ENCODE peak calls at places on chromosomes 4 and X, in four cellular contexts. U is K562, I is HepG2, F is GM12878. G is an unnamed sample.

GRCh38 chr4:32003548-32003947 is 1283.4 kb downstream of the PCDH7 start:
- DNase-seq in F (no peak), U (no peak), I (no peak), G (no peak)

GRCh38 chr4:139030614-139031235 is 15.1 kb downstream of the NOCT start:
- DNase-seq in I (peak), F (peak), U (peak), G (peak)

GRCh38 chr4:168641811-168642140 is 144.9 kb downstream of the PALLD start:
- DNase-seq in U (no peak), F (no peak), I (no peak), G (no peak)

GRCh38 chrX:78316310-78316709 is 11.1 kb downstream of the CYSLTR1 start:
- DNase-seq in F (no peak), I (no peak), U (no peak), G (no peak)

GRCh38 chr4:106494066-106494465 is 125.5 kb upstream of the GIMD1 start:
- DNase-seq in F (no peak), I (no peak), U (no peak), G (no peak)

GRCh38 chrX:23797371-23798128 is 14.6 kb downstream of the SAT1 start:
- DNase-seq in F (no peak), I (no peak), U (no peak), G (no peak)

GRCh38 chr4:141356936-141357335 is 136.2 kb downstream of the ZNF330 start:
- DNase-seq in U (no peak), I (no peak), F (no peak), G (no peak)

GRCh38 chr4:113835005-113835404 is 73.5 kb upstream of the CAMK2D start:
- DNase-seq in U (no peak), F (no peak), I (no peak), G (no peak)

GRCh38 chr4:1172971-1173757 is 781 bp upstream of the SPON2 start:
- DNase-seq in I (peak), U (no peak), F (no peak), G (no peak)

GRCh38 chr4:3388461-3389185 is 53.1 kb upstream of the HGFAC start:
- DNase-seq in F (peak), U (no peak), I (no peak), G (no peak)

GRCh38 chr4:125317526-125317880 is 2.7 kb downstream of the FAT4 start:
- DNase-seq in I (no peak), F (no peak), U (no peak), G (no peak)

GRCh38 chr4:175531405-175532091 is 280.5 kb downstream of the GPM6A start:
- DNase-seq in U (no peak), F (no peak), I (no peak), G (no peak)

GRCh38 chr4:23920296-23920695 is 30.4 kb upstream of the PPARGC1A start:
- DNase-seq in I (no peak), U (no peak), F (no peak), G (no peak)

GRCh38 chrX:64975989-64976672 is at the start of gene ZC4H2:
- DNase-seq in F (peak), I (peak), U (peak), G (peak)
- TF ChIP-seq FOXK2 in F (no peak), I (no peak), U (no peak), G (no peak)

GRCh38 chr4:76950052-76950845 is 697 bp downstream of the SEPTIN11 start:
- DNase-seq in I (peak), U (peak), F (no peak), G (peak)
- TF ChIP-seq FOXK2 in I (no peak), U (no peak), F (no peak), G (no peak)

GRCh38 chrX:132216806-132217202 is 2.4 kb downstream of the RAP2C start:
- DNase-seq in I (no peak), F (no peak), U (no peak), G (no peak)

GRCh38 chrX:132218100-132218807 is 993 bp downstream of the RAP2C start:
- DNase-seq in U (peak), F (peak), I (peak), G (peak)

GRCh38 chrX:132216283-132216682 is 3.0 kb downstream of the RAP2C start:
- DNase-seq in F (no peak), I (no peak), U (no peak), G (no peak)

GRCh38 chrX:132219343-132219768 is at the start of gene RAP2C:
- DNase-seq in F (no peak), I (peak), U (peak), G (peak)

GRCh38 chrX:132217203-132218073 is 1.8 kb downstream of the RAP2C start:
- DNase-seq in I (peak), U (peak), F (peak), G (peak)
- TF ChIP-seq FOXK2 in I (no peak), U (peak), F (no peak), G (no peak)

GRCh38 chrX:154402622-154403127 is 4.5 kb downstream of the RPL10 start:
- DNase-seq in F (no peak), U (no peak), I (no peak), G (no peak)

GRCh38 chrX:154403192-154403591 is 5.0 kb downstream of the RPL10 start:
- DNase-seq in U (no peak), I (no peak), F (no peak), G (no peak)

GRCh38 chrX:154404625-154405192 is 4.3 kb downstream of the DNASE1L1 start:
- DNase-seq in I (no peak), F (no peak), U (no peak), G (no peak)

GRCh38 chrX:154401918-154402621 is 3.9 kb downstream of the RPL10 start:
- DNase-seq in U (no peak), F (no peak), I (no peak), G (no peak)

GRCh38 chrX:154403858-154404257 is 5.2 kb downstream of the DNASE1L1 start:
- DNase-seq in I (no peak), U (no peak), F (no peak), G (no peak)
- TF ChIP-seq FOXK2 in I (no peak), U (no peak), F (no peak), G (no peak)

DNA sequence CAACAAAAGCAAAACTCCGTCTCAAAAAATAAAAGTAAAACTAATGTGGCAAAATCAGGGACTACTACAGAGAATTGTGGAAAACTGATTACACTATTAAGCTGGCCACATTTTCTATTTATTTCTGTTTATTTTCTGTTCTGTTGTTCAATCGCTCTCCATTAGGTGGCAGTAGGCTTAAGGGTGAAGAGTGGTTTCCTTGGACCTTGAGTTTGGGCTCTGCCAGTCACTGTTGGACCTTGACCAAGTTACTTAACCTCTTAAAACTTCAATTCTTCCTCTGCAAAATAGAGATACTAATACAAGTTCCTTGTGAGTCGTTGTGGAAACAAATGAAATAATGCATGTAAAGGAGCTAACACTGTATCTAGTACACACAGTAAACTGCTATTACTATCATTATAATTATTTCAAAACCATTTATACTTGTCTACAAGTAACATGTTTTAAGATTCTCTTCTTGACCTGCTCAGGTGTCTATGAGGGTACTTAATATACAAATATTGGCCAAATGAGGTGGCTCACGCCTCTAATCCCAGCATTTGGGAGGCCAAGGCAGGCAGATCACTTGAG is 15.2 kb downstream of the HSD17B11 start:
- DNase-seq in I (peak), U (no peak), F (no peak), G (peak)
- TF ChIP-seq FOXK2 in I (no peak), U (no peak), F (no peak), G (no peak)

GRCh38 chrX:80876877-80877276 is 67.2 kb upstream of the BRWD3 start:
- DNase-seq in U (no peak), I (peak), F (peak), G (no peak)

GRCh38 chrX:80879916-80880315 is 70.2 kb upstream of the BRWD3 start:
- DNase-seq in U (no peak), I (no peak), F (no peak), G (no peak)

GRCh38 chrX:80879143-80879542 is 69.5 kb upstream of the BRWD3 start:
- DNase-seq in F (no peak), I (no peak), U (no peak), G (no peak)
- TF ChIP-seq FOXK2 in F (no peak), I (no peak), U (no peak), G (no peak)

GRCh38 chrX:10111364-10112148 is 45.2 kb upstream of the CLCN4 start:
- DNase-seq in I (peak), F (peak), U (no peak), G (no peak)
- TF ChIP-seq FOXK2 in I (no peak), F (no peak), U (no peak), G (no peak)

DNA sequence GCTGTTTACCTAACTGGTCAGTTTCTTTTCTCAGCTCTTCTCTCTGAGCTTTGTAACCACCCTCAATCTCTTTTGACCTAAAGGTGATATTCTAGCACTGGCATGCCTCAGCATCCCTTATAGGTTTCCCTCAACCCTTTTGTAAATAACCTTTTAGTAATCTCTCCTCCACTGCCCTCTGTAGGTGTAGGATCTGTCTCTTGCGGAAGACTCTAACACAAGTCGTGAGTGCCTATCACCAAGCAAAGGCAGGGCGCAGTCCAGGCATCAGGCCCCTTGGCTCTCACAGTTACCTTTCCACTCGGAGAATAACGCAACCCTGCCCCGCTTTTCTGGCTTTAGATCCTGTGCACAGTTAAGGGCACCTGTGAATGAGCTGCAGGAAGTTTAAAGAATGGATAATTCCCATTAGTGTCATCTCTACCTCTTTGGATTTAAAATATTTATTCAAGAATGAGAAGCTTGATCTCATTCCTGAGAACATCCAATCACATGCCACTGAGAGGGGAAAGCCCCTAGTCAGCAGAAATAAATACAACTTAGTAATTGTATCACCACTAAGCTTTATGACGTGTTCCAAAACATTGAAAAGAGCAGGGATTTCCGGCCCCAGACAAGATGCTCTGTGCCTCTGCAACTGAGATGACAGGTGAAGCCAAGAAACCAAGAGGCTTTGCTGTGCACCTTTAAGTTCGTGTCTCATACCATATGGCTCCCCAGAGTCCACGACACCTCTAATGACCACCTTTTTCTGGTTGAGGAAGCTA is 58.8 kb downstream of the SPINK2 start:
- DNase-seq in U (no peak), F (no peak), I (no peak), G (no peak)
- TF ChIP-seq FOXK2 in U (no peak), F (no peak), I (no peak), G (no peak)

G was measured in HEK293T.